ENCODE peak calls at places on chromosomes 11 and 22, in eight cellular contexts. M is NCI-H1694 treated with DMSO at 0.1 percent for 48 hours; Y is NCI-H1105; C is activated naive CD8-positive, alpha-beta T cell treated with anti-CD3 and anti-CD28 coated beads, Interleukin-2, amount 50 U/mL, for 24 hours; S is Daoy; O is AG10803; D is neural progenitor cell; K is RPMI7951. U is an unnamed sample.

GRCh38 chr11:112082729-112083128 is 3.8 kb downstream of the TIMM8B start:
- DNase-seq in M (no peak), Y (no peak), C (no peak), S (peak), O (peak), D (no peak), K (peak), U (peak)

GRCh38 chr11:124902616-124903015 is 5.0 kb upstream of the ROBO4 start:
- DNase-seq in M (no peak), Y (no peak), C (no peak), S (no peak), O (no peak), D (no peak), K (no peak), U (no peak)

GRCh38 chr11:122491486-122491885 is 164.0 kb upstream of the UBASH3B start:
- DNase-seq in M (no peak), Y (no peak), C (no peak), S (peak), O (peak), D (no peak), K (peak), U (peak)

GRCh38 chr11:107545101-107545514 is 20.4 kb downstream of the ALKBH8 start:
- DNase-seq in M (no peak), Y (no peak), C (no peak), S (peak), O (peak), D (no peak), K (peak), U (peak)

GRCh38 chr11:120608760-120609211 is 97.2 kb downstream of the GRIK4 start:
- DNase-seq in M (no peak), Y (no peak), C (no peak), S (no peak), O (peak), D (peak), K (no peak), U (no peak)

GRCh38 chr22:49833340-49834007 is 5.8 kb upstream of the BRD1 start:
- DNase-seq in M (no peak), Y (no peak), C (no peak), S (no peak), O (no peak), D (no peak), K (no peak), U (no peak)

GRCh38 chr11:127106938-127107337 is 106.4 kb upstream of the KIRREL3 start:
- DNase-seq in M (no peak), Y (peak), C (no peak), S (no peak), O (no peak), D (no peak), K (no peak), U (no peak)

GRCh38 chr11:443542-444199 is 1.9 kb upstream of the ANO9 start:
- DNase-seq in M (no peak), Y (no peak), C (no peak), S (peak), O (peak), D (no peak), K (peak), U (peak)

GRCh38 chr11:122038543-122038942 is 77.5 kb downstream of the BLID start:
- DNase-seq in M (no peak), Y (no peak), C (no peak), S (peak), O (peak), D (peak), K (peak), U (peak)

GRCh38 chr11:128862913-128863660 is 4.0 kb downstream of the KCNJ1 start:
- DNase-seq in M (no peak), Y (no peak), C (no peak), S (peak), O (peak), D (no peak), K (peak), U (no peak)

GRCh38 chr11:34266090-34266912 is 91.5 kb downstream of the ABTB2 start:
- DNase-seq in M (no peak), Y (no peak), C (no peak), S (peak), O (peak), D (no peak), K (peak), U (peak)

GRCh38 chr11:10674991-10675440 is 18.5 kb downstream of the IRAG1 start:
- DNase-seq in M (no peak), Y (no peak), C (no peak), S (no peak), O (peak), D (no peak), K (peak), U (peak)

GRCh38 chr11:20275987-20276660 is 87.4 kb upstream of the HTATIP2 start:
- DNase-seq in M (no peak), Y (no peak), C (no peak), S (no peak), O (no peak), D (peak), K (no peak), U (no peak)

GRCh38 chr11:134155946-134156865 is 67.6 kb downstream of the NCAPD3 start:
- DNase-seq in M (no peak), Y (no peak), C (no peak), S (no peak), O (no peak), D (no peak), K (no peak), U (no peak)

GRCh38 chr11:8867035-8867434 is 44.0 kb upstream of the AKIP1 start:
- DNase-seq in M (no peak), Y (no peak), C (no peak), S (no peak), O (peak), D (no peak), K (no peak), U (no peak)

GRCh38 chr11:130124096-130124495 is 35.5 kb upstream of the ST14 start:
- DNase-seq in M (no peak), Y (no peak), C (no peak), S (peak), O (peak), D (no peak), K (peak), U (peak)

GRCh38 chr11:66883021-66883968 is 26.4 kb downstream of the LRFN4 start:
- DNase-seq in M (peak), Y (peak), C (peak), S (peak), O (peak), D (peak), K (peak), U (peak)

GRCh38 chr11:76649964-76650363 is 20.6 kb downstream of the LRRC32 start:
- DNase-seq in M (no peak), Y (no peak), C (no peak), S (no peak), O (no peak), D (no peak), K (no peak), U (no peak)

GRCh38 chr11:102357116-102357515 is 10.1 kb downstream of the BIRC2 start:
- DNase-seq in M (no peak), Y (no peak), C (no peak), S (no peak), O (no peak), D (no peak), K (no peak), U (no peak)

GRCh38 chr22:37545703-37546435 is 14.4 kb upstream of the CDC42EP1 start:
- DNase-seq in M (no peak), Y (no peak), C (no peak), S (peak), O (peak), D (peak), K (peak), U (peak)

GRCh38 chr22:31630331-31631329 is 31.4 kb downstream of the PISD start:
- DNase-seq in M (no peak), Y (peak), C (peak), S (peak), O (peak), D (peak), K (peak), U (peak)

GRCh38 chr11:20035701-20036601 is 124.3 kb downstream of the DBX1 start:
- DNase-seq in M (no peak), Y (peak), C (no peak), S (peak), O (peak), D (no peak), K (peak), U (peak)

GRCh38 chr22:45429921-45430775 is 16.7 kb downstream of the RIBC2 start:
- DNase-seq in M (no peak), Y (no peak), C (no peak), S (no peak), O (no peak), D (no peak), K (no peak), U (no peak)

GRCh38 chr22:29030618-29031235 is 30.9 kb downstream of the C22orf31 start:
- DNase-seq in M (no peak), Y (peak), C (peak), S (peak), O (peak), D (peak), K (peak), U (peak)

GRCh38 chr11:106959386-106959785 is 58.9 kb downstream of the GUCY1A2 start:
- DNase-seq in M (no peak), Y (no peak), C (no peak), S (no peak), O (no peak), D (no peak), K (no peak), U (no peak)

GRCh38 chr11:134521001-134521400 is 109.0 kb upstream of the B3GAT1 start:
- DNase-seq in M (no peak), Y (no peak), C (no peak), S (no peak), O (no peak), D (no peak), K (no peak), U (no peak)

GRCh38 chr11:88535916-88536547 is 198.5 kb upstream of the CTSC start:
- DNase-seq in M (no peak), Y (no peak), C (no peak), S (peak), O (peak), D (no peak), K (peak), U (peak)

GRCh38 chr11:34745209-34745608 is 124.3 kb downstream of the EHF start:
- DNase-seq in M (no peak), Y (no peak), C (no peak), S (no peak), O (no peak), D (peak), K (no peak), U (no peak)

GRCh38 chr11:1560011-1560579 is 12.0 kb downstream of the DUSP8 start:
- DNase-seq in M (no peak), Y (no peak), C (no peak), S (no peak), O (no peak), D (no peak), K (no peak), U (no peak)

U was measured in myocyte.